ENCODE peak calls at places on chromosomes 16 and 17, in six cellular contexts. One of them, this sample, is unnamed.

GRCh38 chr17:33385713-33386112 is 92.6 kb upstream of the ASIC2 start:
- DNase-seq in Right ventricle myocardium superior: no peak
- DNase-seq in activated CD8-positive, alpha-beta memory T cell treated with anti-CD3 and anti-CD28 coated beads, Interleukin-2, amount 50 U/mL, for 48 hours: no peak
- DNase-seq in stimulated activated naive CD4-positive, alpha-beta T cell: no peak
- DNase-seq in endothelial cell: no peak
- DNase-seq in activated T-cell treated with anti-CD3 and anti-CD28 coated beads, Interleukin-2, amount 50 U/mL, for 4 hours: no peak
- DNase-seq in this sample: no peak

GRCh38 chr17:418421-418751 is 65.8 kb upstream of the RPH3AL start:
- DNase-seq in Right ventricle myocardium superior: no peak
- DNase-seq in activated CD8-positive, alpha-beta memory T cell treated with anti-CD3 and anti-CD28 coated beads, Interleukin-2, amount 50 U/mL, for 48 hours: peak; percentile 59
- DNase-seq in stimulated activated naive CD4-positive, alpha-beta T cell: peak; percentile 76
- DNase-seq in endothelial cell: no peak
- DNase-seq in activated T-cell treated with anti-CD3 and anti-CD28 coated beads, Interleukin-2, amount 50 U/mL, for 4 hours: peak; percentile 42
- DNase-seq in this sample: no peak

GRCh38 chr17:56708670-56709410 is 115.3 kb downstream of the NOG start:
- DNase-seq in Right ventricle myocardium superior: no peak
- DNase-seq in activated CD8-positive, alpha-beta memory T cell treated with anti-CD3 and anti-CD28 coated beads, Interleukin-2, amount 50 U/mL, for 48 hours: no peak
- DNase-seq in stimulated activated naive CD4-positive, alpha-beta T cell: no peak
- DNase-seq in endothelial cell: no peak
- DNase-seq in activated T-cell treated with anti-CD3 and anti-CD28 coated beads, Interleukin-2, amount 50 U/mL, for 4 hours: no peak
- DNase-seq in this sample: no peak

GRCh38 chr17:4499431-4500187 is 928 bp downstream of the SPNS2 start:
- DNase-seq in Right ventricle myocardium superior: peak; percentile 51
- DNase-seq in activated CD8-positive, alpha-beta memory T cell treated with anti-CD3 and anti-CD28 coated beads, Interleukin-2, amount 50 U/mL, for 48 hours: no peak
- DNase-seq in stimulated activated naive CD4-positive, alpha-beta T cell: peak; percentile 27
- DNase-seq in endothelial cell: peak; percentile 44
- DNase-seq in activated T-cell treated with anti-CD3 and anti-CD28 coated beads, Interleukin-2, amount 50 U/mL, for 4 hours: no peak
- DNase-seq in this sample: peak; percentile 37

GRCh38 chr17:5705081-5705875 is 121.0 kb upstream of the NLRP1 start:
- DNase-seq in Right ventricle myocardium superior: no peak
- DNase-seq in activated CD8-positive, alpha-beta memory T cell treated with anti-CD3 and anti-CD28 coated beads, Interleukin-2, amount 50 U/mL, for 48 hours: peak; percentile 55
- DNase-seq in stimulated activated naive CD4-positive, alpha-beta T cell: no peak
- DNase-seq in endothelial cell: peak; percentile 59
- DNase-seq in activated T-cell treated with anti-CD3 and anti-CD28 coated beads, Interleukin-2, amount 50 U/mL, for 4 hours: no peak
- DNase-seq in this sample: no peak

GRCh38 chr17:8158267-8159031 is 4.3 kb downstream of the VAMP2 start:
- DNase-seq in Right ventricle myocardium superior: peak; percentile 95
- DNase-seq in activated CD8-positive, alpha-beta memory T cell treated with anti-CD3 and anti-CD28 coated beads, Interleukin-2, amount 50 U/mL, for 48 hours: peak; percentile 96
- DNase-seq in stimulated activated naive CD4-positive, alpha-beta T cell: peak; percentile 81
- DNase-seq in endothelial cell: peak; percentile 93
- DNase-seq in activated T-cell treated with anti-CD3 and anti-CD28 coated beads, Interleukin-2, amount 50 U/mL, for 4 hours: peak; percentile 83
- DNase-seq in this sample: peak; percentile 86

GRCh38 chr16:4390266-4391260 is 18.9 kb downstream of the VASN start:
- DNase-seq in Right ventricle myocardium superior: no peak
- DNase-seq in activated CD8-positive, alpha-beta memory T cell treated with anti-CD3 and anti-CD28 coated beads, Interleukin-2, amount 50 U/mL, for 48 hours: no peak
- DNase-seq in stimulated activated naive CD4-positive, alpha-beta T cell: no peak
- DNase-seq in endothelial cell: no peak
- DNase-seq in activated T-cell treated with anti-CD3 and anti-CD28 coated beads, Interleukin-2, amount 50 U/mL, for 4 hours: no peak
- DNase-seq in this sample: no peak

GRCh38 chr17:2067559-2067958 is 12.7 kb downstream of the HIC1 start:
- DNase-seq in Right ventricle myocardium superior: peak; percentile 54
- DNase-seq in activated CD8-positive, alpha-beta memory T cell treated with anti-CD3 and anti-CD28 coated beads, Interleukin-2, amount 50 U/mL, for 48 hours: no peak
- DNase-seq in stimulated activated naive CD4-positive, alpha-beta T cell: no peak
- DNase-seq in endothelial cell: no peak
- DNase-seq in activated T-cell treated with anti-CD3 and anti-CD28 coated beads, Interleukin-2, amount 50 U/mL, for 4 hours: no peak
- DNase-seq in this sample: no peak

GRCh38 chr17:62906881-62907280 is 59.2 kb upstream of the TANC2 start:
- DNase-seq in Right ventricle myocardium superior: no peak
- DNase-seq in activated CD8-positive, alpha-beta memory T cell treated with anti-CD3 and anti-CD28 coated beads, Interleukin-2, amount 50 U/mL, for 48 hours: no peak
- DNase-seq in stimulated activated naive CD4-positive, alpha-beta T cell: no peak
- DNase-seq in endothelial cell: no peak
- DNase-seq in activated T-cell treated with anti-CD3 and anti-CD28 coated beads, Interleukin-2, amount 50 U/mL, for 4 hours: no peak
- DNase-seq in this sample: no peak

GRCh38 chr17:78359936-78360370 is at the start of gene SOCS3:
- DNase-seq in Right ventricle myocardium superior: peak; percentile 97
- DNase-seq in activated CD8-positive, alpha-beta memory T cell treated with anti-CD3 and anti-CD28 coated beads, Interleukin-2, amount 50 U/mL, for 48 hours: peak; percentile 99
- DNase-seq in stimulated activated naive CD4-positive, alpha-beta T cell: peak; percentile 96
- DNase-seq in endothelial cell: peak; percentile 94
- DNase-seq in activated T-cell treated with anti-CD3 and anti-CD28 coated beads, Interleukin-2, amount 50 U/mL, for 4 hours: peak; percentile 97
- DNase-seq in this sample: peak; percentile 58

GRCh38 chr17:77468897-77469296 is 328.1 kb downstream of the SEC14L1 start:
- DNase-seq in Right ventricle myocardium superior: peak; percentile 39
- DNase-seq in activated CD8-positive, alpha-beta memory T cell treated with anti-CD3 and anti-CD28 coated beads, Interleukin-2, amount 50 U/mL, for 48 hours: no peak
- DNase-seq in stimulated activated naive CD4-positive, alpha-beta T cell: no peak
- DNase-seq in endothelial cell: no peak
- DNase-seq in activated T-cell treated with anti-CD3 and anti-CD28 coated beads, Interleukin-2, amount 50 U/mL, for 4 hours: no peak
- DNase-seq in this sample: no peak